ENCODE peak calls at places on chromosome 7, in four cellular contexts. C is WTC11, U is SK-N-SH, S is K562. A is an unnamed sample.

GRCh38 chr7:37248396-37248836 is 200.2 kb downstream of the ELMO1 start:
- DNase-seq in C (peak; percentile 77), U (no peak), S (no peak), A (no peak)

GRCh38 chr7:21945374-21946227 is at the start of gene CDCA7L:
- DNase-seq in C (peak; percentile 84), U (peak; percentile 93), S (peak; percentile 72), A (peak; percentile 32)

GRCh38 chr7:84484502-84485079 is 290.0 kb upstream of the SEMA3A start:
- DNase-seq in C (no peak), U (no peak), S (no peak), A (no peak)

GRCh38 chr7:75905785-75906604 is 9.0 kb upstream of the POR start:
- DNase-seq in C (peak; percentile 53), U (no peak), S (no peak), A (no peak)

GRCh38 chr7:101163281-101164070 is 1.9 kb downstream of the VGF start:
- DNase-seq in C (peak; percentile 70), U (peak; percentile 88), S (peak; percentile 77), A (no peak)

GRCh38 chr7:116395125-116395791 is 104.3 kb upstream of the CAV2 start:
- DNase-seq in C (no peak), U (no peak), S (no peak), A (no peak)

GRCh38 chr7:98366562-98366938 is 34.3 kb downstream of the BAIAP2L1 start:
- DNase-seq in C (no peak), U (no peak), S (no peak), A (no peak)

GRCh38 chr7:29611941-29612527 is 48.4 kb downstream of the PRR15 start:
- DNase-seq in C (peak; percentile 48), U (no peak), S (no peak), A (no peak)

GRCh38 chr7:103773726-103774125 is 215.7 kb downstream of the RELN start:
- DNase-seq in C (no peak), U (no peak), S (no peak), A (no peak)

GRCh38 chr7:11642841-11643240 is 189.2 kb downstream of the THSD7A start:
- DNase-seq in C (no peak), U (no peak), S (no peak), A (no peak)

GRCh38 chr7:143393267-143394041 is 12.3 kb downstream of the ZYX start:
- DNase-seq in C (no peak), U (no peak), S (peak; percentile 36), A (no peak)

GRCh38 chr7:34123316-34123715 is 218.0 kb downstream of the BMPER start:
- DNase-seq in C (no peak), U (no peak), S (no peak), A (no peak)

GRCh38 chr7:116495737-116496136 is 3.8 kb upstream of the CAV2 start:
- DNase-seq in C (no peak), U (no peak), S (no peak), A (no peak)

GRCh38 chr7:69882269-69882668 is 284.0 kb downstream of the AUTS2 start:
- DNase-seq in C (no peak), U (no peak), S (no peak), A (no peak)
- TF ChIP-seq USF1 in C (no peak), U (no peak), S (no peak), A (no peak)

GRCh38 chr7:122827763-122828162 is 58.5 kb downstream of the CADPS2 start:
- DNase-seq in C (no peak), U (no peak), S (no peak), A (no peak)
- TF ChIP-seq USF1 in C (no peak), U (no peak), S (no peak), A (no peak)

DNA sequence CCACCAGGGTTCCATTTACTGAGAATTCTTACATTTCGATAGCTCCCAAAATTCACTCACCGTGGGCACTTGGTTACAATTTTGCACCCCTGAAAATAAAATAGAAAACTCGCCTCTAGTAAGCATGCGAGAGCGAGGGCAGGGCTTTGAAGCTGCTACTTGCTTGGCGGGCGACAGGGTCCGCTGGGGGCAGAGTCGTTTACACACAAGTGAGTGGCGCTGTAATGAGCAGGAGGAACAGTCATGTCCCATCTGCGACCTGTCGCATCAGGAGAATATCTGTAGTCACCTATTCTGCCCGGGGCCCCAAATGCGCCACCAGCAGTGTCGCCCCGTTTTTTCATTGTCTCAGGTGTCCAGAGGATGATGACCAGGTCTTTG is 1.2 kb upstream of the MEOX2 start:
- DNase-seq in C (peak; percentile 26), U (peak; percentile 19), S (no peak), A (no peak)
- TF ChIP-seq USF1 in C (no peak), U (no peak), S (no peak), A (no peak)

DNA sequence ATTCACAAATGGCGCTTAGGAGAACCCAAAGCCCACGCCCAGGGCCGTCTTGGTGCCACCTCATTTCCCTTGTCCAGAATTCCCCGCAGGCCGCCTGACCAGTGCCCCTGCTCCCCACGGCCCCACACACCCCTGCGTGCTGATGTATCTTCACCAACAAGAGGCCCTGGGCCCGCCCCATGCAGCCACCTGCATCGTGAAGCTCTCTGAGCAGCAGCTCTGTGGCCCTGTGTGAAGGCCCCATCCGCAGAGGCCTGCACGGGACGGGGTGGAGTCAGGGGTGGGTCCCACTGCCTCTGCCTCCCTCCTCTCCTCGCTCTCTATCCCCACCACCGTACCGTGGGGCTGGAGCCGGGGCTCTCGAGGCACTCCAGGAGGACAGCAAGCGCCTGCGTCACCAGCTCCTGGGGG is 14.7 kb downstream of the BRAT1 start:
- DNase-seq in C (no peak), U (peak; percentile 34), S (peak; percentile 5), A (no peak)
- TF ChIP-seq USF1 in C (no peak), U (no peak), S (no peak), A (no peak)

DNA sequence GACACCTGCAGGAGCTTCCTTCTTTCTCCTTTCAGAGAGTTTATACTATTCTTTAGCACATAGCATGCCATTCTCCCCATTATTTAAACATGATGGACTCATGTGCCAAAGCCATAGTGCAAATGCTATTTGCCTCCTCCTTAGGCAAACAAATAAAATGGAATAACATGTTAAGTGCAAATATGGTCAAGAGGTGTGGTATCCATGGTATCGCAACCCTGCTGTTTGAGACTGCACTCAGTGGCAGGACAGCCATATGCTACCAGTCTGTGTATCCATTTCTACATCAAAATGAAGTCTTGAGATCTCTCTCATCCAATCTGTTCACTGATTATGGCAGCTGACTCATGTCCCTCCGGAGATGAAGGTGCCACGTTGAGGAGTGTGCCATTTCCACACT is 22.8 kb downstream of the HEPACAM2 start:
- DNase-seq in C (no peak), U (no peak), S (no peak), A (no peak)
- TF ChIP-seq USF1 in C (no peak), U (no peak), S (no peak), A (no peak)

GRCh38 chr7:30613366-30614325 is 19.0 kb downstream of the GARS1 start:
- DNase-seq in C (no peak), U (no peak), S (no peak), A (no peak)

GRCh38 chr7:30616318-30616717 is 21.6 kb downstream of the GARS1 start:
- DNase-seq in C (no peak), U (no peak), S (no peak), A (no peak)

GRCh38 chr7:30618080-30618676 is 23.5 kb downstream of the GARS1 start:
- DNase-seq in C (no peak), U (no peak), S (no peak), A (no peak)

GRCh38 chr7:30617359-30617758 is 22.7 kb downstream of the GARS1 start:
- DNase-seq in C (no peak), U (no peak), S (no peak), A (no peak)

DNA sequence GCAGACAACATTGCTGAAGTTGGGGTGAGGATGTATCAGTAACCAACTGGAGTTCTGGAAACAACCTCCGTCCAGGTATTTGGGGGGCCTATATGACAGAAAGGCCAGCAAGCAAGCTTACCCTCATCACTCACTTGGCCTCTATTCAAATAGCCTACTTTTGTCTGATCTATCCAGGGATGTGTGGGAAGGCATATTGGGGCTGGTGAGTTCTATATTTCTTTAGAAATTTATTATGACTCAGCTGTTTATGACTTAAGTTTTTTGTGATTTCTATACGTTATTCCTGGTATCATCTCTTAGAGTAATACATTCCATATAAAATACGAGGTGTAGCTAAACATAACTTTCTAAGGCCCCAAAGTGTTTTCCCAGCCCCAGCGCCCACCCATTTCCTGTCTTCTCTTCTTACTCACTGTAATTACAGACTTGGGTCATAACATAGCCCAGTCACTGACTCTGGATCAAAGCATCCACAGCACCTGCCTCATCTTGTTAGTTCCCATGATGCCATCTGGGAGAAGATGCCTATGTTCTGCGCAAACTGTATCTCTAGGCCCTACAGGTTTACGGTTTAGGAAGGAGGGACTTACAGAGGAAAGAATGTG is 18.1 kb downstream of the GARS1 start:
- DNase-seq in C (no peak), U (no peak), S (no peak), A (no peak)
- TF ChIP-seq USF1 in C (no peak), U (no peak), S (no peak), A (no peak)

GRCh38 chr7:147547252-147547897 is 1043.2 kb upstream of the C7orf33 start:
- DNase-seq in C (peak; percentile 61), U (peak; percentile 24), S (no peak), A (no peak)
- TF ChIP-seq USF1 in C (no peak), U (no peak), S (no peak), A (no peak)

GRCh38 chr7:127473409-127473808 is 80.9 kb upstream of the ZNF800 start:
- DNase-seq in C (no peak), U (no peak), S (no peak), A (no peak)

GRCh38 chr7:127478040-127478386 is 85.5 kb upstream of the ZNF800 start:
- DNase-seq in C (no peak), U (no peak), S (no peak), A (no peak)

GRCh38 chr7:127476618-127477017 is 84.1 kb upstream of the ZNF800 start:
- DNase-seq in C (no peak), U (no peak), S (no peak), A (no peak)

GRCh38 chr7:127474457-127474856 is 81.9 kb upstream of the ZNF800 start:
- DNase-seq in C (no peak), U (no peak), S (no peak), A (no peak)

GRCh38 chr7:127477285-127478039 is 85.0 kb upstream of the ZNF800 start:
- DNase-seq in C (no peak), U (no peak), S (no peak), A (no peak)
- TF ChIP-seq USF1 in C (no peak), U (no peak), S (no peak), A (no peak)

GRCh38 chr7:90955641-90956207 is 308.5 kb upstream of the FZD1 start:
- DNase-seq in C (no peak), U (no peak), S (no peak), A (no peak)

GRCh38 chr7:90951229-90951628 is 313.0 kb upstream of the FZD1 start:
- DNase-seq in C (no peak), U (no peak), S (no peak), A (no peak)

GRCh38 chr7:90948085-90948484 is 316.1 kb upstream of the FZD1 start:
- DNase-seq in C (no peak), U (no peak), S (no peak), A (no peak)

GRCh38 chr7:90951986-90952648 is 312.1 kb upstream of the FZD1 start:
- DNase-seq in C (no peak), U (no peak), S (no peak), A (no peak)

GRCh38 chr7:90952649-90952991 is 311.6 kb upstream of the FZD1 start:
- DNase-seq in C (no peak), U (no peak), S (no peak), A (no peak)
- TF ChIP-seq USF1 in C (no peak), U (no peak), S (no peak), A (no peak)

GRCh38 chr7:68238204-68238805 is 1241.7 kb downstream of the TYW1 start:
- DNase-seq in C (no peak), U (no peak), S (no peak), A (no peak)
- TF ChIP-seq USF1 in C (no peak), U (no peak), S (no peak), A (no peak)

A was measured in GM12878.